ENCODE peak calls at places on chromosomes 5 and 9, in five cellular contexts. N is fibroblast of pulmonary artery, Z is PC-3, C is IMR-90, M is upper lobe of right lung. D is an unnamed sample.

GRCh38 chr5:157225463-157226422 is 40.2 kb upstream of the CYFIP2 start:
- DNase-seq in N (no peak), Z (no peak), C (no peak), M (no peak), D (no peak)

GRCh38 chr9:68433629-68434028 is 77.2 kb downstream of the PGM5 start:
- DNase-seq in N (no peak), Z (no peak), C (no peak), M (no peak), D (no peak)

GRCh38 chr5:150140830-150141229 is 14.8 kb downstream of the PDGFRB start:
- DNase-seq in N (peak), Z (no peak), C (peak), M (no peak), D (peak)

GRCh38 chr9:114805670-114806551 is at the start of gene TNFSF15:
- DNase-seq in N (no peak), Z (peak), C (peak), M (peak), D (no peak)

GRCh38 chr9:134284273-134284672 is 42.0 kb upstream of the RXRA start:
- DNase-seq in N (no peak), Z (no peak), C (no peak), M (no peak), D (no peak)

GRCh38 chr5:169934990-169935389 is 45.3 kb downstream of the INSYN2B start:
- DNase-seq in N (no peak), Z (peak), C (peak), M (no peak), D (peak)

GRCh38 chr9:95025213-95026170 is 292.0 kb downstream of the FANCC start:
- DNase-seq in N (peak), Z (no peak), C (peak), M (peak), D (peak)

GRCh38 chr5:393846-394275 is 49.1 kb upstream of the EXOC3 start:
- DNase-seq in N (peak), Z (no peak), C (peak), M (peak), D (peak)

GRCh38 chr5:119324842-119325241 is 31.0 kb upstream of the TNFAIP8 start:
- DNase-seq in N (no peak), Z (no peak), C (no peak), M (no peak), D (no peak)

GRCh38 chr9:134168731-134169130 is 4.4 kb upstream of the RNU6ATAC start:
- DNase-seq in N (peak), Z (no peak), C (no peak), M (no peak), D (peak)

GRCh38 chr5:175878544-175879438 is 7.4 kb downstream of the CPLX2 start:
- DNase-seq in N (no peak), Z (no peak), C (no peak), M (no peak), D (no peak)

GRCh38 chr5:9431496-9432258 is 114.2 kb downstream of the SEMA5A start:
- DNase-seq in N (peak), Z (no peak), C (peak), M (no peak), D (no peak)

GRCh38 chr9:69325409-69326212 is 596 bp downstream of the ENTREP1 start:
- DNase-seq in N (no peak), Z (no peak), C (no peak), M (peak), D (peak)

GRCh38 chr9:2125909-2126308 is 110.8 kb downstream of the SMARCA2 start:
- DNase-seq in N (peak), Z (no peak), C (peak), M (no peak), D (peak)

GRCh38 chr5:112635771-112636170 is 101.9 kb upstream of the APC start:
- DNase-seq in N (no peak), Z (no peak), C (no peak), M (no peak), D (no peak)

GRCh38 chr9:1051286-1052118 is 1.3 kb downstream of the DMRT2 start:
- DNase-seq in N (no peak), Z (no peak), C (no peak), M (peak), D (no peak)

GRCh38 chr9:79610019-79610760 is 38.4 kb downstream of the TLE4 start:
- DNase-seq in N (no peak), Z (no peak), C (peak), M (no peak), D (peak)

GRCh38 chr9:130186839-130187522 is 14.8 kb downstream of the NCS1 start:
- DNase-seq in N (peak), Z (peak), C (peak), M (no peak), D (peak)

GRCh38 chr9:112249277-112249676 is 74.2 kb upstream of the SUSD1 start:
- DNase-seq in N (peak), Z (peak), C (peak), M (no peak), D (no peak)

GRCh38 chr5:176860381-176860780 is 38.8 kb downstream of the HK3 start:
- DNase-seq in N (no peak), Z (no peak), C (no peak), M (no peak), D (no peak)

GRCh38 chr5:92907914-92908606 is 673.0 kb downstream of the NR2F1-AS1 start:
- DNase-seq in N (peak), Z (no peak), C (peak), M (no peak), D (peak)

GRCh38 chr9:131258698-131259431 is 17.4 kb downstream of the FAM78A start:
- DNase-seq in N (no peak), Z (no peak), C (no peak), M (no peak), D (no peak)

GRCh38 chr5:116068028-116068632 is 16.7 kb upstream of the COMMD10 start:
- DNase-seq in N (peak), Z (peak), C (peak), M (no peak), D (peak)

GRCh38 chr9:112890106-112891081 is at the start of gene SLC46A2:
- DNase-seq in N (no peak), Z (no peak), C (no peak), M (peak), D (peak)

GRCh38 chr5:90866915-90867715 is 308.5 kb downstream of the ADGRV1 start:
- DNase-seq in N (peak), Z (no peak), C (peak), M (no peak), D (peak)

GRCh38 chr9:78312125-78312524 is 15.2 kb downstream of the PSAT1 start:
- DNase-seq in N (no peak), Z (peak), C (no peak), M (no peak), D (no peak)

GRCh38 chr5:76684012-76684731 is 31.8 kb upstream of the F2R start:
- DNase-seq in N (no peak), Z (no peak), C (no peak), M (no peak), D (no peak)

GRCh38 chr9:692636-693459 is 148.6 kb upstream of the DMRT1 start:
- DNase-seq in N (no peak), Z (no peak), C (no peak), M (no peak), D (peak)

GRCh38 chr5:161544350-161544765 is 2.2 kb downstream of the GABRB2 start:
- DNase-seq in N (peak), Z (peak), C (peak), M (no peak), D (no peak)

GRCh38 chr5:96146675-96147074 is 185.0 kb upstream of the ELL2 start:
- DNase-seq in N (peak), Z (peak), C (peak), M (no peak), D (peak)

GRCh38 chr5:177183766-177184165 is 50.2 kb downstream of the NSD1 start:
- DNase-seq in N (no peak), Z (no peak), C (no peak), M (no peak), D (no peak)

GRCh38 chr5:892390-893136 is at the start of the genes BRD9 and TRIP13:
- DNase-seq in N (peak), Z (peak), C (peak), M (peak), D (peak)

GRCh38 chr5:167414611-167415010 is 876.8 kb upstream of the WWC1 start:
- DNase-seq in N (no peak), Z (no peak), C (no peak), M (no peak), D (no peak)

GRCh38 chr9:107043886-107044285 is 180.9 kb downstream of the ZNF462 start:
- DNase-seq in N (no peak), Z (no peak), C (no peak), M (no peak), D (no peak)

GRCh38 chr9:121641228-121641611 is 10.2 kb upstream of the DAB2IP start:
- DNase-seq in N (no peak), Z (no peak), C (no peak), M (no peak), D (no peak)

GRCh38 chr9:7028591-7028990 is 270.8 kb downstream of the KDM4C start:
- DNase-seq in N (no peak), Z (no peak), C (peak), M (no peak), D (no peak)

GRCh38 chr5:139862803-139863202 is 67.2 kb downstream of the PSD2 start:
- DNase-seq in N (no peak), Z (no peak), C (no peak), M (no peak), D (no peak)
- TF ChIP-seq CTCF in N (no peak), Z (peak), C (no peak), M (no peak), D (no peak)

GRCh38 chr5:88818296-88818695 is 64.7 kb downstream of the MEF2C start:
- DNase-seq in N (no peak), Z (no peak), C (no peak), M (no peak), D (no peak)

GRCh38 chr5:88813244-88813643 is 69.7 kb downstream of the MEF2C start:
- DNase-seq in N (no peak), Z (no peak), C (no peak), M (no peak), D (no peak)

GRCh38 chr5:88815048-88815789 is 67.8 kb downstream of the MEF2C start:
- DNase-seq in N (no peak), Z (no peak), C (no peak), M (no peak), D (no peak)

GRCh38 chr5:88819332-88819999 is 63.5 kb downstream of the MEF2C start:
- DNase-seq in N (no peak), Z (peak), C (no peak), M (no peak), D (no peak)

GRCh38 chr5:88813805-88814584 is 69.0 kb downstream of the MEF2C start:
- DNase-seq in N (no peak), Z (peak), C (no peak), M (no peak), D (no peak)
- H3K4me3 ChIP-seq in N (no peak), Z (no peak), C (no peak), M (no peak), D (no peak)

GRCh38 chr9:37752646-37753488 is 738 bp upstream of the TRMT10B start:
- DNase-seq in N (no peak), Z (no peak), C (no peak), M (no peak), D (no peak)

GRCh38 chr9:37751186-37751585 is 2.4 kb upstream of the TRMT10B start:
- DNase-seq in N (no peak), Z (no peak), C (no peak), M (no peak), D (no peak)

GRCh38 chr9:37758747-37759146 is 5.1 kb downstream of the TRMT10B start:
- DNase-seq in N (no peak), Z (no peak), C (no peak), M (no peak), D (no peak)

GRCh38 chr9:37749129-37749528 is 4.5 kb upstream of the TRMT10B start:
- DNase-seq in N (no peak), Z (no peak), C (no peak), M (no peak), D (no peak)

GRCh38 chr9:37753489-37754190 is at the start of gene TRMT10B:
- DNase-seq in N (peak), Z (peak), C (peak), M (peak), D (peak)
- TF ChIP-seq CTCF in N (no peak), Z (no peak), C (no peak), M (no peak), D (no peak)

GRCh38 chr5:172144931-172145869 is 42.8 kb downstream of the STK10 start:
- DNase-seq in N (no peak), Z (no peak), C (no peak), M (no peak), D (no peak)
- H3K4me3 ChIP-seq in N (no peak), Z (no peak), C (no peak), M (no peak), D (no peak)

DNA sequence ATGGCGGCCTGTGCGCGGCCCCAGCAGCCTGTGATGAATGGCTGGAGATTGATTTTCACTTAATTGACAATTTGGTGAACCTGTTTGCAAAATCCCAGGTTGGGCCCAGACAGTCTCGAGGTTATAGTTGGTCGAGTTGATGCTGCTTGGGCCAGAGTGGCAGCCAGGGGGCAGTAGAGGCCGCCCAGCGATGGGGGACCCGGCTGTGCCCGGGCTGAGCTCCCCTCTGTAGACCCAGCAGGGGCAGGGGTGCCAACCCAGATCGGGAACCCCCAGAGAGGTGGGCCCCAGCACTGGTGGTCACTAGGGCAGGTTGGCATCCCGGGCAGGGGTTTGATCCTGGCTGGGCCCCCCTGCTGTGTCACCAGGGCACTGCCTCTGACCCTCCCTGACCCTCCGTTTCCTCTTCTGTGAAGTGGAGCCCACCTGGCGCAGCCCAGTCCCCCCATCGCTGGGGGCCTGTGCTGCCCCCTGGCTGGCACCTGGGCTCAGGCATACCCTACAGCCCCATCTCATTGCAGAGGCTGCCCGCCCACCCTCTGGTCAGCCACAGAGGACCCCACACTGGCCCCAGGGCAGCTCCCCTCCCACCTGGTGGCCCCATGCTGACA is 34.5 kb downstream of the LHX3 start:
- DNase-seq in N (peak), Z (peak), C (no peak), M (no peak), D (peak)
- TF ChIP-seq CTCF in N (peak), Z (peak), C (peak), M (peak), D (peak)

GRCh38 chr9:17622749-17623148 is 43.9 kb downstream of the SH3GL2 start:
- DNase-seq in N (no peak), Z (no peak), C (no peak), M (no peak), D (no peak)
- H3K4me3 ChIP-seq in N (no peak), Z (no peak), C (no peak), M (no peak), D (no peak)

GRCh38 chr5:178770621-178771020 is 40.2 kb upstream of the ZNF354A start:
- DNase-seq in N (no peak), Z (no peak), C (no peak), M (no peak), D (no peak)
- TF ChIP-seq CTCF in N (no peak), Z (no peak), C (no peak), M (no peak), D (no peak)

GRCh38 chr5:141223112-141223783 is at the start of gene PCDHB14:
- DNase-seq in N (peak), Z (peak), C (peak), M (no peak), D (peak)
- H3K4me3 ChIP-seq in N (peak), Z (peak), C (peak), M (no peak), D (peak)

D was measured in foreskin fibroblast.